ENCODE peak calls at places on chromosomes 7 and 10, in seven cellular contexts. S is fibroblast of mammary gland; Z is CD8-positive, alpha-beta memory T cell; G is hepatocyte; V is T follicular helper cell; Y is H4; K is breast epithelium. U is an unnamed sample.

GRCh38 chr10:124176309-124177179 is 83.1 kb upstream of the CHST15 start:
- DNase-seq in Z (no peak), S (no peak), K (no peak), V (no peak), G (no peak), Y (no peak), U (no peak)

GRCh38 chr10:78604721-78605120 is 464.0 kb upstream of the ZMIZ1 start:
- DNase-seq in G (no peak), Z (no peak), K (no peak), Y (no peak), S (no peak), V (no peak), U (no peak)

GRCh38 chr10:110408203-110408871 is 89.4 kb upstream of the DUSP5 start:
- DNase-seq in Z (no peak), Y (peak; percentile 35), S (peak; percentile 66), K (peak; percentile 47), V (no peak), G (no peak), U (no peak)

GRCh38 chr10:50387736-50388081 is 136.4 kb upstream of the ASAH2 start:
- DNase-seq in Z (no peak), Y (no peak), G (no peak), K (no peak), V (no peak), S (no peak), U (no peak)

GRCh38 chr7:73906874-73907273 is 45.9 kb downstream of the TMEM270 start:
- DNase-seq in K (no peak), Z (no peak), G (no peak), S (no peak), Y (no peak), V (no peak), U (no peak)

GRCh38 chr7:29563590-29564454 is at the start of gene PRR15:
- DNase-seq in S (no peak), Z (no peak), G (peak; percentile 89), Y (no peak), K (peak; percentile 62), V (no peak), U (no peak)

GRCh38 chr7:73482746-73483145 is 39.3 kb downstream of the BAZ1B start:
- DNase-seq in S (no peak), V (no peak), Y (no peak), K (no peak), Z (no peak), G (no peak), U (no peak)

GRCh38 chr10:96636546-96636945 is 49.7 kb upstream of the TM9SF3 start:
- DNase-seq in Y (no peak), V (no peak), S (no peak), Z (no peak), G (peak; percentile 44), K (no peak), U (no peak)

GRCh38 chr7:76069238-76069638 is 21.3 kb downstream of the MDH2 start:
- DNase-seq in K (peak; percentile 68), V (no peak), Z (no peak), S (peak; percentile 95), G (peak; percentile 77), Y (peak; percentile 98), U (peak; percentile 7)

GRCh38 chr7:149879801-149880738 is 6.3 kb downstream of the ATP6V0E2 start:
- DNase-seq in G (no peak), S (no peak), K (no peak), Z (no peak), Y (no peak), V (no peak), U (no peak)